ENCODE peak calls at places on chromosome 22, in six cellular contexts. J, W, V, I, E and G are unnamed samples.
A peak's percentile ranks its signal among the peaks of the same experiment; 100 is the strongest.

GRCh38 chr22:47201996-47202818 is 439.8 kb downstream of the TBC1D22A start:
- DNase-seq in E (no peak), W (no peak), V (no peak), I (no peak), J (no peak), G (no peak)

GRCh38 chr22:50396751-50397370 is 53.7 kb downstream of the PPP6R2 start:
- DNase-seq in V (no peak), J (peak; percentile 81), W (peak; percentile 11), E (no peak), I (peak; percentile 10), G (no peak)

GRCh38 chr22:50536231-50536630 is 6.4 kb upstream of the TYMP start:
- DNase-seq in E (no peak), J (no peak), I (no peak), W (no peak), V (peak; percentile 36), G (no peak)

GRCh38 chr22:39932918-39933649 is 27.1 kb upstream of the TMA7B start:
- DNase-seq in I (peak; percentile 36), V (peak; percentile 68), J (peak; percentile 91), W (peak; percentile 52), E (peak; percentile 90), G (no peak)

GRCh38 chr22:28016781-28017557 is 97.9 kb upstream of the PITPNB start:
- DNase-seq in V (no peak), I (no peak), J (no peak), E (no peak), W (no peak), G (no peak)

GRCh38 chr22:19598054-19598855 is 74.0 kb upstream of the CLDN5 start:
- DNase-seq in V (peak; percentile 55), I (peak; percentile 19), J (no peak), E (no peak), W (peak; percentile 43), G (no peak)

GRCh38 chr22:34414467-34415440 is 494.5 kb upstream of the LARGE1 start:
- DNase-seq in W (peak; percentile 46), V (peak; percentile 69), I (peak; percentile 3), J (peak; percentile 98), E (peak; percentile 95), G (peak; percentile 6)

GRCh38 chr22:26893034-26893710 is 235.8 kb downstream of the MIAT start:
- DNase-seq in I (peak; percentile 45), E (peak; percentile 20), W (no peak), V (no peak), J (peak; percentile 23), G (peak; percentile 36)

GRCh38 chr22:43293661-43294392 is 49.3 kb downstream of the SCUBE1 start:
- DNase-seq in W (peak; percentile 29), I (peak; percentile 74), J (peak; percentile 48), E (peak; percentile 26), V (no peak), G (no peak)

GRCh38 chr22:26502688-26503561 is 9.3 kb downstream of the TFIP11 start:
- DNase-seq in I (peak; percentile 47), W (peak; percentile 18), V (peak; percentile 89), J (peak; percentile 87), E (peak; percentile 80), G (peak; percentile 37)

GRCh38 chr22:47092896-47093311 is 330.5 kb downstream of the TBC1D22A start:
- DNase-seq in I (peak; percentile 72), W (no peak), E (no peak), J (peak; percentile 71), V (no peak), G (peak; percentile 85)

GRCh38 chr22:35544189-35544588 is 3.6 kb downstream of the RASD2 start:
- DNase-seq in W (no peak), V (no peak), E (no peak), I (peak; percentile 17), J (no peak), G (no peak)

GRCh38 chr22:39446239-39446721 is 10.5 kb upstream of the MGAT3 start:
- DNase-seq in W (no peak), J (peak; percentile 69), I (no peak), E (peak; percentile 45), V (peak; percentile 79), G (no peak)

GRCh38 chr22:38927033-38927789 is 30.2 kb upstream of the APOBEC3A start:
- DNase-seq in E (peak; percentile 89), J (peak; percentile 85), V (no peak), I (peak; percentile 74), W (no peak), G (peak; percentile 39)

DNA sequence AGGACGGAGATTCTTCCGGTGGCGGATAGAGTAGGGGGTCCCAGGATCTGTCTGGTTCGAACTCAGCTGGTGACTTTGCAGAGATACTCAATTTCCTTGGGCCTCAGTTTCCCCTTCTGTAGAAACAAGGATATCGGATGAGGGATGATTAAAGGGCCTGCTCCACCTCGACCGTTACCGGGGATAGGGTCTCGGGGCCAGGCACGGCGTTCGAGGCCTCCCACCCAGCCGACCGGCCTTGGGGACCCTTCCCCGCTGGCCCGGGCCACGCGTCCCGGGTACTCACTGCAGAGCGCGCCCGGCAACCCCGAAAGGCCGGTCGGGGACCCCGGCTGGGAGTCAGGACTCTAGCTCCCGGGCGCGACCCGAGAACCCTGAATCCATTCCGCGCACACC is 321 bp downstream of the RHBDD3 start:
- DNase-seq in V (no peak), J (no peak), E (no peak), W (no peak), I (no peak), G (no peak)
- H3K79me2 ChIP-seq in V (peaks cover 63% of the 10 kb centered on the region), J (peaks cover 61% of the 10 kb centered on the region), E (peaks cover 66% of the 10 kb centered on the region), W (peaks cover 67% of the 10 kb centered on the region), I (peaks cover 61% of the 10 kb centered on the region), G (peaks cover 68% of the 10 kb centered on the region)

DNA sequence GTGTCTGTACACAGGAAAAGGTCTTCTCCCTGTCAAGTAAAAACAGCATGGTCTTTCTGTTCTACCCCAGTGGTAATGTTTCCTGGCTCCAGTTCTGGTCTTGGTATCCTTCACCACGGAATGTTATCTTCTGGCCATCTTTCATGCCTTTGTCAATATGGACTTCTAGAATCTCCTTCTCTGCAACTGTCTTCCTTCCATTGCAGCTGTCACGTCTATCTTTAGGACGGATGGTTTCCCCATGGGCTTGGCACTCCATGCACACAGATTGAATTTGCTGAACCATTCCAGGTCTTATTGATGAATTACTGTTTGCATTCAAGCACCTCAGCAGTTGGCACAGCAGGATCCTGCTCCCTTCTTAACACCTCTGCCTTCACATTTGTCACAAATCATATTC is 44.9 kb upstream of the SLC25A18 start:
- DNase-seq in V (no peak), E (no peak), W (no peak), J (no peak), I (no peak), G (no peak)
- H3K79me2 ChIP-seq in V (no peaks in the 10 kb centered on the region), E (peaks cover 33% of the 10 kb centered on the region), W (no peaks in the 10 kb centered on the region), J (no peaks in the 10 kb centered on the region), I (no peaks in the 10 kb centered on the region), G (no peaks in the 10 kb centered on the region)

DNA sequence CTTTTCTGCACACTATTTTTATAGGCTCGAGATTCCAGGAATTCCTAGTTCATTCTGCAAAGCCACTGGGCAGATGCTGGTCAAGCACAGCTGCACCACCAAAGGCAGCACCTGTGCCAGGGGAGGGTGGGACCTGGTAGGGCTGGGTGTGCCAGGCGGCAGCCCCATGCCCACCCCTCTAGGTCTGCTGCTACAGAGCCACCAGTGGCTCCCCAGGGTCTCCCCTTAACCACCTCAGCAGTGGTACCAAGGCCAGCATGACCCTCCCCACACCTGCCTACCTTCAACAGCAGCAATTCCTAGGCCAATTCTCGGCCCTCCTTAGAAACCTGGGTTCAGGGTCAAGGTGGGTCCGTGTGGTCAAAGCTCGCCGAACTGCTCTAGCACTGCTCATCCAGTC is 39.5 kb downstream of the PHF21B start:
- DNase-seq in W (no peak), V (no peak), I (no peak), E (no peak), J (no peak), G (no peak)
- H3K79me2 ChIP-seq in W (no peaks in the 10 kb centered on the region), V (no peaks in the 10 kb centered on the region), I (no peaks in the 10 kb centered on the region), E (peaks cover 84% of the 10 kb centered on the region), J (peaks cover 12% of the 10 kb centered on the region), G (no peaks in the 10 kb centered on the region)

GRCh38 chr22:29039148-29039547 is 22.5 kb downstream of the C22orf31 start:
- DNase-seq in I (no peak), E (no peak), W (no peak), V (no peak), J (no peak), G (no peak)
- H3K79me2 ChIP-seq in I (no peaks in the 10 kb centered on the region), E (peaks cover 13% of the 10 kb centered on the region), W (no peaks in the 10 kb centered on the region), V (no peaks in the 10 kb centered on the region), J (peaks cover 4% of the 10 kb centered on the region), G (no peaks in the 10 kb centered on the region)

GRCh38 chr22:23200896-23201295 is 20.6 kb downstream of the BCR start:
- DNase-seq in I (no peak), W (no peak), J (no peak), V (no peak), E (no peak), G (no peak)
- H3K79me2 ChIP-seq in I (peaks cover 95% of the 10 kb centered on the region), W (peaks cover 79% of the 10 kb centered on the region), J (peaks cover 80% of the 10 kb centered on the region), V (peaks cover 5% of the 10 kb centered on the region), E (peaks cover 98% of the 10 kb centered on the region), G (peaks cover 83% of the 10 kb centered on the region)

GRCh38 chr22:25395468-25395867 is 169.0 kb upstream of the GRK3 start:
- DNase-seq in W (no peak), V (no peak), E (no peak), I (no peak), J (no peak), G (no peak)

GRCh38 chr22:25395915-25396314 is 168.6 kb upstream of the GRK3 start:
- DNase-seq in I (no peak), E (no peak), V (no peak), W (no peak), J (no peak), G (no peak)

GRCh38 chr22:25392584-25392983 is 171.9 kb upstream of the GRK3 start:
- DNase-seq in E (no peak), W (no peak), I (no peak), V (no peak), J (no peak), G (no peak)

GRCh38 chr22:25390297-25391240 is 171.1 kb downstream of the CRYBB2 start:
- DNase-seq in I (no peak), J (no peak), E (no peak), W (no peak), V (no peak), G (no peak)

GRCh38 chr22:25393121-25393805 is 171.2 kb upstream of the GRK3 start:
- DNase-seq in I (no peak), E (no peak), V (no peak), W (no peak), J (no peak), G (no peak)
- H3K79me2 ChIP-seq in I (peaks cover 94% of the 10 kb centered on the region), E (no peaks in the 10 kb centered on the region), V (peaks cover 17% of the 10 kb centered on the region), W (peaks cover 100% of the 10 kb centered on the region), J (peaks cover 3% of the 10 kb centered on the region), G (peaks cover 69% of the 10 kb centered on the region)

GRCh38 chr22:46052801-46053562 is 76.0 kb upstream of the WNT7B start:
- DNase-seq in W (peak; percentile 33), V (peak; percentile 38), J (no peak), E (no peak), I (peak; percentile 77), G (peak; percentile 33)
- H3K79me2 ChIP-seq in W (peaks cover 81% of the 10 kb centered on the region), V (no peaks in the 10 kb centered on the region), J (no peaks in the 10 kb centered on the region), E (no peaks in the 10 kb centered on the region), I (peaks cover 96% of the 10 kb centered on the region), G (peaks cover 79% of the 10 kb centered on the region)

GRCh38 chr22:37566329-37566837 is 6.1 kb downstream of the CDC42EP1 start:
- DNase-seq in V (no peak), E (no peak), J (no peak), I (no peak), W (no peak), G (no peak)
- H3K79me2 ChIP-seq in V (no peaks in the 10 kb centered on the region), E (no peaks in the 10 kb centered on the region), J (peaks cover 35% of the 10 kb centered on the region), I (peaks cover 90% of the 10 kb centered on the region), W (peaks cover 53% of the 10 kb centered on the region), G (peaks cover 72% of the 10 kb centered on the region)